ENCODE peak calls at places on chromosome 17, in four cellular contexts. Z is H1, R is A549, B is HepG2. F is an unnamed sample.

GRCh38 chr17:78817123-78817522 is 23.5 kb downstream of the USP36 start:
- DNase-seq in Z (no peak), R (no peak), B (no peak), F (no peak)

GRCh38 chr17:45425125-45425983 is 7.3 kb downstream of the ARHGAP27 start:
- DNase-seq in Z (peak), R (peak), B (peak), F (no peak)

GRCh38 chr17:7881655-7882054 is 6.9 kb upstream of the CHD3 start:
- DNase-seq in Z (no peak), R (no peak), B (no peak), F (no peak)

GRCh38 chr17:47872651-47873161 is 21.7 kb upstream of the SP6 start:
- DNase-seq in Z (peak), R (no peak), B (no peak), F (no peak)

GRCh38 chr17:17540278-17540906 is 44.2 kb upstream of the RASD1 start:
- DNase-seq in Z (no peak), R (no peak), B (no peak), F (no peak)

GRCh38 chr17:79053251-79053925 is 21.2 kb upstream of the ENGASE start:
- DNase-seq in Z (no peak), R (no peak), B (no peak), F (no peak)

GRCh38 chr17:82905130-82905529 is 65.3 kb upstream of the ZNF750 start:
- DNase-seq in Z (no peak), R (no peak), B (no peak), F (no peak)

GRCh38 chr17:63698886-63699637 is 863 bp downstream of the LIMD2 start:
- DNase-seq in Z (peak), R (no peak), B (peak), F (peak)

GRCh38 chr17:14325618-14326167 is 24.8 kb downstream of the HS3ST3B1 start:
- DNase-seq in Z (no peak), R (no peak), B (peak), F (no peak)

GRCh38 chr17:65051922-65052321 is 4.6 kb downstream of the GNA13 start:
- DNase-seq in Z (no peak), R (no peak), B (no peak), F (no peak)

GRCh38 chr17:18858567-18859245 is 775 bp downstream of the PRPSAP2 start:
- DNase-seq in Z (no peak), R (no peak), B (no peak), F (no peak)

GRCh38 chr17:58282442-58282841 is 1.7 kb upstream of the MPO start:
- DNase-seq in Z (no peak), R (no peak), B (no peak), F (no peak)

GRCh38 chr17:64418506-64419339 is 28.1 kb upstream of the PECAM1 start:
- DNase-seq in Z (peak), R (peak), B (peak), F (peak)

GRCh38 chr17:65856865-65857264 is 295.4 kb upstream of the AXIN2 start:
- DNase-seq in Z (no peak), R (no peak), B (no peak), F (no peak)

GRCh38 chr17:6800422-6801027 is 24.5 kb downstream of the FBXO39 start:
- DNase-seq in Z (no peak), R (no peak), B (no peak), F (peak)

GRCh38 chr17:57294629-57295501 is 38.5 kb downstream of the MSI2 start:
- DNase-seq in Z (no peak), R (peak), B (peak), F (peak)

GRCh38 chr17:17987901-17988300 is 15.2 kb downstream of the DRC3 start:
- DNase-seq in Z (no peak), R (no peak), B (no peak), F (no peak)

GRCh38 chr17:41071606-41072375 is 6.1 kb upstream of the KRTAP2-4 start:
- DNase-seq in Z (no peak), R (no peak), B (no peak), F (no peak)

GRCh38 chr17:15291674-15292361 is 26.7 kb upstream of the PMP22 start:
- DNase-seq in Z (no peak), R (no peak), B (no peak), F (no peak)

GRCh38 chr17:27633312-27634025 is 2.5 kb downstream of the LGALS9 start:
- DNase-seq in Z (no peak), R (no peak), B (peak), F (peak)

GRCh38 chr17:27631897-27632725 is 1.1 kb downstream of the LGALS9 start:
- DNase-seq in Z (no peak), R (no peak), B (no peak), F (no peak)

GRCh38 chr17:27630607-27631408 is at the start of gene LGALS9:
- DNase-seq in Z (no peak), R (no peak), B (no peak), F (peak)

GRCh38 chr17:27634026-27634335 is 3.0 kb downstream of the LGALS9 start:
- DNase-seq in Z (no peak), R (no peak), B (no peak), F (no peak)

GRCh38 chr17:27631409-27631755 is 394 bp downstream of the LGALS9 start:
- DNase-seq in Z (no peak), R (no peak), B (no peak), F (no peak)
- H3K4me2 ChIP-seq in Z (no peak), R (no peak), B (no peak), F (peak)

DNA sequence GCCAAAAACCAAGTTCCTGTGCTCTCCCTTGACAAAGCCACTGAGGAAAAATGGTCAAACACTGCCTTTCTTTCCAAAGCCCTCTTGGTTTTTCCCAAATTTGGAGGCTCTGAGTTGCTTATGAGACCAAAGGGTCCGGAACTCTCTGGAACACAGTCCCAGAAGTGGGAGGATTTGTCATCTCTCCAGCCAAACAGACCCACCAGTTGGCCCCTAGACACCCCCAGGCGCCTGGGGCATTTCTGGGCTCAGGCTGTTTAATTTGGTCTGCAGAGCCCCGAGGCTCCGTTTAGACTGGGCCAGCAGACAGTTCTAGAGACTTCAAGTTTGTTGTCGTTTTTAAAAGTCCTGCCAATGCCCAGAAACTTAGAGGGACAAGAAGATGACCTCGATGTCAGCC is 239.1 kb downstream of the SEC14L1 start:
- DNase-seq in Z (no peak), R (no peak), B (no peak), F (no peak)
- TF ChIP-seq JUN in Z (no peak), R (no peak), B (no peak), F (no peak)

GRCh38 chr17:61000911-61001310 is 323.3 kb downstream of the BCAS3 start:
- DNase-seq in Z (no peak), R (no peak), B (peak), F (no peak)
- TF ChIP-seq CTCF in Z (peak), R (peak), B (no peak), F (no peak)

DNA sequence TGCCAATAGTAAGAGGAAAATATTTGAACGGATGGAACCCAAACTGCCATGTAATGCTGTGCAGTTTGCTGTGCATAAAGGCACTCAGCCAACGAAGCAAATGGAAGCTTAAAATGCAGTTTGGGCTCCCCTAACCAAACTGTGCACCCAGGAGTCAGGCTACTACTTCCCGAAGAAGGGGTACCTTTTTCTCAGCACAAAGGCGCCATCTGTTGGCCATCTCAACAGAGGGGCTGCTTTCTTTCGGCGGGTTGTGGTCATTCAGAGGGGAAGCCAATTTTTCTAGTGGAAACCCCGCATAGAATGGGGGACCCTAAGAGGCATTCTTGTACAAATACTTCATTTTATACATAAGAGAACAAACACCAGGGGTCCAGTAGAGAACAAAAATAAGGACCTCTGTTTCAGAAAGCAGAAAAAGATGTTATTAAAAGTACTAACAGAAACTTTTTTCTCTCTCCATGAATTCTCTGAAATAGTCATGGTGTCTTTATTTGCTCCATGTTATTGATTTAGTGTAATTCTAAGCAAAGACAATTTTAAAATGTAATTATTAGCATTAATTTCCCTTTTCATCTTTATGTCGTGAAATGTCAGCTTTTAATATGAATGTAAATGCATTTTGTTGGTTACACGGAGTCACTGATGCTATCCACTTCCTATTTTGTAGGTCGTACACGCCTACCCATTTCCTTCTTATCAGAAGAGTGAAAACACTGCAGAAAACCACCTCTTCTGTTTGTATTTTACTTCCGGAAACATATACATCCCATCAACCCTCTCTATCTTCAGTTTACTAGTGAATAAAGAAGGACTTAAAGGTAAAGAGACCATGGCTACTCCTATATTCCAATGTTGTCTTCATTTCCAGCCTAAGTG is 453.3 kb downstream of the KCNJ2 start:
- DNase-seq in Z (peak), R (peak), B (no peak), F (peak)
- H3K4me2 ChIP-seq in Z (no peak), R (no peak), B (no peak), F (peak)

DNA sequence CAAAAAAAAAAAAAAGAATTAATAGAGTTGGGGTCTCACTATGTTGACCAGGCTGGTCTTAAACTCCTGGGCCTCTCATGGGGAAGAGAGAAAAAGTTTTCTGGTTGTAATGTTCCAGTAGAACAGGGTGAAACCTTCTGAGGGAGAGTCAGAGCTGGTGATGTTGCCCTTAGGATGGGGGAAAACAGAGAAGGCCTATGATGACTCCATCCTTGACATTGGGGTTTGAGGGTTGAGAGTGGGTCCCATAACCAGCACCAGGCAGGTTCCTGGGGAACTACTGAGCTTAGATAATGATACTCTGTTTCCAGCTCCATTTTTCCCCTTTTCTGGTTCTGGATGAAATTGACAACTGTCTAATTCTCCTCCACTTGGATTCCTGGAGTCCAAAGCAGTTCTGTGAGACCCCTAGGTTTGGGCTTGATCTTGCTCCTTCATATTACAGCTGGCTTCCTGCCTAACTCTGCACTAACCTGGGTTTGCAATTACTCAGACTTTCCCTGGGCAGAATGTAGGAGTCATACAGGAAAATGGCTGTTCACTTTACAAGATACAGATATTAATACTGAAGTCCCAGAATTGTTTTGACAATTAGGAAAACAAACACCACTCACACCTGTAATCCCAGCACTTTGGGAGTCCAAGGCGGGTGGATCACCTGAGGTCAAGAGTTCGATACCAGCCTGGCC is 62.8 kb upstream of the B4GALNT2 start:
- DNase-seq in Z (no peak), R (no peak), B (no peak), F (peak)
- TF ChIP-seq JUN in Z (no peak), R (no peak), B (no peak), F (no peak)

GRCh38 chr17:33927732-33928133 is 327.4 kb upstream of the CCL2 start:
- DNase-seq in Z (no peak), R (peak), B (no peak), F (no peak)
- TF ChIP-seq CTCF in Z (peak), R (no peak), B (peak), F (no peak)

GRCh38 chr17:50944902-50945720 is 79.0 kb upstream of the TOB1 start:
- DNase-seq in Z (no peak), R (no peak), B (no peak), F (no peak)
- H3K4me2 ChIP-seq in Z (peak), R (peak), B (peak), F (no peak)

GRCh38 chr17:77126519-77126918 is 14.2 kb upstream of the SEC14L1 start:
- DNase-seq in Z (no peak), R (no peak), B (no peak), F (peak)
- TF ChIP-seq JUN in Z (no peak), R (no peak), B (no peak), F (no peak)

F was measured in endothelial cell of umbilical vein.